ENCODE peak calls at places on chromosome 15, in seven cellular contexts. One of them, this sample, is unnamed. For H3K4me1, the result is how much of the 10 kb centered on the place peaks cover.

GRCh38 chr15:67105065-67105951 is 39.9 kb downstream of the SMAD3 start:
- DNase-seq in adrenal gland: peak
- DNase-seq in psoas muscle: peak
- DNase-seq in neural progenitor cell: no peak
- DNase-seq in effector memory CD4-positive, alpha-beta T cell: no peak
- DNase-seq in A549: peak
- DNase-seq in stomach: peak
- DNase-seq in this sample: no peak

GRCh38 chr15:49675051-49675450 is 54.2 kb downstream of the DTWD1 start:
- DNase-seq in adrenal gland: no peak
- DNase-seq in psoas muscle: no peak
- DNase-seq in neural progenitor cell: no peak
- DNase-seq in effector memory CD4-positive, alpha-beta T cell: no peak
- DNase-seq in A549: peak
- DNase-seq in stomach: no peak
- DNase-seq in this sample: no peak

GRCh38 chr15:87312221-87312620 is 944.3 kb downstream of the NTRK3 start:
- DNase-seq in adrenal gland: no peak
- DNase-seq in psoas muscle: no peak
- DNase-seq in neural progenitor cell: no peak
- DNase-seq in effector memory CD4-positive, alpha-beta T cell: no peak
- DNase-seq in A549: no peak
- DNase-seq in stomach: no peak
- DNase-seq in this sample: no peak

GRCh38 chr15:100266166-100266565 is 75.6 kb downstream of the ADAMTS17 start:
- DNase-seq in adrenal gland: no peak
- DNase-seq in psoas muscle: no peak
- DNase-seq in neural progenitor cell: no peak
- DNase-seq in effector memory CD4-positive, alpha-beta T cell: no peak
- DNase-seq in A549: no peak
- DNase-seq in stomach: peak
- DNase-seq in this sample: no peak

GRCh38 chr15:37078000-37078399 is 22.3 kb downstream of the MEIS2 start:
- DNase-seq in adrenal gland: no peak
- DNase-seq in psoas muscle: no peak
- DNase-seq in neural progenitor cell: no peak
- DNase-seq in effector memory CD4-positive, alpha-beta T cell: no peak
- DNase-seq in A549: no peak
- DNase-seq in stomach: no peak
- DNase-seq in this sample: no peak

GRCh38 chr15:52052076-52052935 is 33.3 kb downstream of the MAPK6 start:
- DNase-seq in adrenal gland: no peak
- DNase-seq in psoas muscle: no peak
- DNase-seq in neural progenitor cell: no peak
- DNase-seq in effector memory CD4-positive, alpha-beta T cell: no peak
- DNase-seq in A549: no peak
- DNase-seq in stomach: no peak
- DNase-seq in this sample: no peak

GRCh38 chr15:60408438-60409105 is 10.8 kb upstream of the ANXA2 start:
- DNase-seq in adrenal gland: no peak
- DNase-seq in psoas muscle: no peak
- DNase-seq in neural progenitor cell: no peak
- DNase-seq in effector memory CD4-positive, alpha-beta T cell: no peak
- DNase-seq in A549: peak
- DNase-seq in stomach: no peak
- DNase-seq in this sample: no peak

GRCh38 chr15:91801836-91802534 is 51.5 kb upstream of the SLCO3A1 start:
- DNase-seq in adrenal gland: no peak
- DNase-seq in psoas muscle: no peak
- DNase-seq in neural progenitor cell: no peak
- DNase-seq in effector memory CD4-positive, alpha-beta T cell: no peak
- DNase-seq in A549: no peak
- DNase-seq in stomach: no peak
- DNase-seq in this sample: no peak

GRCh38 chr15:84810073-84810840 is 6.9 kb upstream of the ALPK3 start:
- DNase-seq in adrenal gland: no peak
- DNase-seq in psoas muscle: peak
- DNase-seq in neural progenitor cell: peak
- DNase-seq in effector memory CD4-positive, alpha-beta T cell: no peak
- DNase-seq in A549: no peak
- DNase-seq in stomach: no peak
- DNase-seq in this sample: no peak

GRCh38 chr15:48059786-48060185 is 61.0 kb upstream of the SLC24A5 start:
- DNase-seq in adrenal gland: peak
- DNase-seq in psoas muscle: peak
- DNase-seq in neural progenitor cell: no peak
- DNase-seq in effector memory CD4-positive, alpha-beta T cell: no peak
- DNase-seq in A549: no peak
- DNase-seq in stomach: peak
- DNase-seq in this sample: peak

GRCh38 chr15:92898988-92899909 is 875 bp upstream of the CHD2 start:
- DNase-seq in adrenal gland: no peak
- DNase-seq in psoas muscle: no peak
- DNase-seq in neural progenitor cell: peak
- DNase-seq in effector memory CD4-positive, alpha-beta T cell: no peak
- DNase-seq in A549: no peak
- DNase-seq in stomach: no peak
- DNase-seq in this sample: no peak
- H3K4me3 ChIP-seq in adrenal gland: no peak
- H3K4me3 ChIP-seq in psoas muscle: peak
- H3K4me3 ChIP-seq in neural progenitor cell: peak
- H3K4me3 ChIP-seq in effector memory CD4-positive, alpha-beta T cell: no peak
- H3K4me3 ChIP-seq in A549: no peak
- H3K4me3 ChIP-seq in stomach: peak
- H3K4me3 ChIP-seq in this sample: no peak

DNA sequence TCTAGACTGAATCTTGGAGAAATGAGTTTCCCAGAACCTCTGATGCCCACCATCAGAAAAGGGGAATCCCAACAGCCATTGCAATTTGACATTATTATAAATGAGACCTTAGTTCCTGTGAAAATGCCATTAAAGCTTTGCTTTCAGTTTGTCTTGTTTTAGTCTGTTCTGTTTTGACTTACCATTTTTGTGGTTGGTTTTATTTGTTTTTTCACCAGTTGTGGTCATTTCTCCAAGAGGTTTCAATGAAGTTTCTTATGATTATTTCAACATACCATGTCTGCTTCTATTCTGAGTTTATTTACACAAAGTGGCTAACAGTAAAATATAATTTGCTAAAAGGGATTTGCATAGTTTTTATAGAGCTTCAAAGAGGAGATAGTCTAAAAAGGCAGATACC is 175.0 kb upstream of the MCTP2 start:
- DNase-seq in adrenal gland: no peak
- DNase-seq in psoas muscle: no peak
- DNase-seq in neural progenitor cell: no peak
- DNase-seq in effector memory CD4-positive, alpha-beta T cell: no peak
- DNase-seq in A549: no peak
- DNase-seq in stomach: no peak
- DNase-seq in this sample: no peak
- H3K27ac ChIP-seq in adrenal gland: no peak
- H3K27ac ChIP-seq in psoas muscle: no peak
- H3K27ac ChIP-seq in neural progenitor cell: no peak
- H3K27ac ChIP-seq in effector memory CD4-positive, alpha-beta T cell: no peak
- H3K27ac ChIP-seq in A549: no peak
- H3K27ac ChIP-seq in stomach: no peak
- H3K27ac ChIP-seq in this sample: no peak

GRCh38 chr15:89136084-89136806 is 48.0 kb downstream of the ABHD2 start:
- DNase-seq in adrenal gland: no peak
- DNase-seq in psoas muscle: no peak
- DNase-seq in neural progenitor cell: no peak
- DNase-seq in effector memory CD4-positive, alpha-beta T cell: no peak
- DNase-seq in A549: no peak
- DNase-seq in stomach: no peak
- DNase-seq in this sample: no peak
- H3K4me1 ChIP-seq in adrenal gland: half or more
- H3K4me1 ChIP-seq in psoas muscle: half or more
- H3K4me1 ChIP-seq in neural progenitor cell: under half
- H3K4me1 ChIP-seq in effector memory CD4-positive, alpha-beta T cell: under half
- H3K4me1 ChIP-seq in A549: under half
- H3K4me1 ChIP-seq in stomach: half or more
- H3K4me1 ChIP-seq in this sample: half or more

GRCh38 chr15:69505906-69506305 is 53.3 kb downstream of the RPLP1 start:
- DNase-seq in adrenal gland: no peak
- DNase-seq in psoas muscle: no peak
- DNase-seq in neural progenitor cell: no peak
- DNase-seq in effector memory CD4-positive, alpha-beta T cell: no peak
- DNase-seq in A549: no peak
- DNase-seq in stomach: no peak
- DNase-seq in this sample: no peak

GRCh38 chr15:69500339-69500738 is 47.7 kb downstream of the RPLP1 start:
- DNase-seq in adrenal gland: no peak
- DNase-seq in psoas muscle: no peak
- DNase-seq in neural progenitor cell: no peak
- DNase-seq in effector memory CD4-positive, alpha-beta T cell: no peak
- DNase-seq in A549: no peak
- DNase-seq in stomach: no peak
- DNase-seq in this sample: no peak

GRCh38 chr15:69501456-69501855 is 48.8 kb downstream of the RPLP1 start:
- DNase-seq in adrenal gland: no peak
- DNase-seq in psoas muscle: no peak
- DNase-seq in neural progenitor cell: no peak
- DNase-seq in effector memory CD4-positive, alpha-beta T cell: no peak
- DNase-seq in A549: no peak
- DNase-seq in stomach: no peak
- DNase-seq in this sample: no peak

GRCh38 chr15:69502470-69503045 is 49.9 kb downstream of the RPLP1 start:
- DNase-seq in adrenal gland: no peak
- DNase-seq in psoas muscle: no peak
- DNase-seq in neural progenitor cell: no peak
- DNase-seq in effector memory CD4-positive, alpha-beta T cell: no peak
- DNase-seq in A549: no peak
- DNase-seq in stomach: no peak
- DNase-seq in this sample: no peak

DNA sequence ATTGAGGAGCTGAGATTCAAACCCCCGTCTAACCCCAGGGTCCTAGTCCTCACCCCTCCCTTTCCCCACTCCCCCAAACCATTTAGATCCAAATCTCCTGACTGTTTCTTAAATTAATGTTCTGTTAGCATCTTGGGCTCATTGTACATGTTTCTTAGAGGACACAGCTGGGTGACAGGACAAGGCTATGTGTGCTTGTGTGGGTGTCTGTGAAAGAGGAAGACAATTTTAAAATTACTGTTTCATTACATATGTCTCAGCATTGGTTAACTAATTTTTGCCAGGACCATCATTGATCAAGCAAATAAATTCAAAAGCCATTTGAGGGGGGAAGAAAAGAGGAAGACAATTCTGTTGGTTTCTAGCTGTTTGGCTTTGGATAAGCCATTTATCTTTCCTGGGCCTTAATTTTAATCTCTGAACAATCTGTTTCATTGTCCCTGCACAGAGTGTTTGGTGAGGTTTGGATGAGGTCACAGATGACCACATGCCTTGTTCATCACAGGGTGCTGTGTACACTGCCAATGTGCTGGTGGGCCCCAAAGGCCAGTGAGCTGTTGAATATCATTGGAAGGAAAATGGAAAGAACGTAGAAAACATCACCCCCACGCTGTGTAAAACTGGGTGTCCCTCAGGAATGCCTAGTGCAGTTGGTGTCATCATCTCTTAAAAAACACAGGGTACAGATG is 51.9 kb downstream of the RPLP1 start:
- DNase-seq in adrenal gland: no peak
- DNase-seq in psoas muscle: no peak
- DNase-seq in neural progenitor cell: no peak
- DNase-seq in effector memory CD4-positive, alpha-beta T cell: no peak
- DNase-seq in A549: no peak
- DNase-seq in stomach: no peak
- DNase-seq in this sample: no peak
- H3K4me3 ChIP-seq in adrenal gland: no peak
- H3K4me3 ChIP-seq in psoas muscle: no peak
- H3K4me3 ChIP-seq in neural progenitor cell: no peak
- H3K4me3 ChIP-seq in effector memory CD4-positive, alpha-beta T cell: no peak
- H3K4me3 ChIP-seq in A549: no peak
- H3K4me3 ChIP-seq in stomach: no peak
- H3K4me3 ChIP-seq in this sample: no peak

DNA sequence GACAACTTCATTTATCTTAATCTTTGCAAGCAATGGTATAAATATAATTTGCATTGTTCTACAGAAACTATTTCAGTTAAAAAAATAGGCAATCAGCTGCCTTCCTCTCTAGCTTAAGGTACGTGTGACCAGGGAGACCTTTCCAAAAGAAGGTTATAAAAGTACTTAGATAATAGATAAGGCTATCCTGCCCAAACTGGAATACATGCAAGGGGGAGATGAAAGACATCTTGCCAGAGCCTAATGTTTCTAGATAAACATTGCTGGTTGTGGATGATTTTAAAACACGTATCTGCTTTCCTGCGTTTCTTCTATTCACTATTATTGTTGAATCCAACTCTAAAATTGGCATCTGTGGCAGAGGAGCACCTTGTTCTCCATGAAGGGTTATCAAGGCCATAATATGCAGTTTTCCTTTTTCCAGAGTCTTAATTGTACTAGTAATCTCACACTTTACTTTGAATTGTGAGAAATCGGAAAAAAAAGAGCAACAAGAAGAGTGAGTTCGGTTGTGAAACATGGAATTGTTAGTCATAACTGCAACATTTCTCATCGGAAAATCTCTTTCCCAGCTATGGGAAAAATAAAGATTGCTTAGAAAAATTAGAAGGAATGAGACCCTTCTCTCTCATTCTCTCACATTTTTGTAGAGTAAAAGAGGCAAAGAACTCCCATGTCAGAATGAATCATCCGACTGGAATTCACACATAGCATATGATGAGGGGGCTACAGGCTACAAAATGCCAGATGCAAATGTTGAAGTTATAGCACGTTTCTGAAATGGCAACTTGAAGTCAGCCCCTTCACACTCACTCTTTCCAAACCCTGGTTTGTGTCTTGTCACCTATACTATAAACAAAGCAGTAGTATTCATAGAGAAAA is 936.1 kb upstream of the NR2F2 start:
- DNase-seq in adrenal gland: no peak
- DNase-seq in psoas muscle: no peak
- DNase-seq in neural progenitor cell: no peak
- DNase-seq in effector memory CD4-positive, alpha-beta T cell: no peak
- DNase-seq in A549: no peak
- DNase-seq in stomach: no peak
- DNase-seq in this sample: no peak
- H3K27ac ChIP-seq in adrenal gland: no peak
- H3K27ac ChIP-seq in psoas muscle: no peak
- H3K27ac ChIP-seq in neural progenitor cell: no peak
- H3K27ac ChIP-seq in effector memory CD4-positive, alpha-beta T cell: no peak
- H3K27ac ChIP-seq in A549: no peak
- H3K27ac ChIP-seq in stomach: peak
- H3K27ac ChIP-seq in this sample: peak

This sample was measured in left lung.